ENCODE peak calls at places on chromosomes 11 and 22, in five cellular contexts. One of them, this sample, is unnamed.

GRCh38 chr11:134069426-134069921 is 602 bp downstream of the JAM3 start:
- DNase-seq in stomach: no peak
- DNase-seq in A549: no peak
- DNase-seq in transverse colon: no peak
- DNase-seq in ovary: peak; percentile 57
- DNase-seq in this sample: peak; percentile 88

GRCh38 chr11:75997273-75997552 is 182.2 kb downstream of the UVRAG start:
- DNase-seq in A549: no peak
- DNase-seq in stomach: no peak
- DNase-seq in ovary: no peak
- DNase-seq in transverse colon: no peak
- DNase-seq in this sample: no peak

GRCh38 chr11:117273550-117274289 is 17.4 kb upstream of the BACE1-AS start:
- DNase-seq in A549: no peak
- DNase-seq in transverse colon: no peak
- DNase-seq in stomach: no peak
- DNase-seq in ovary: no peak
- DNase-seq in this sample: no peak

GRCh38 chr11:17013548-17014320 is 480 bp downstream of the PLEKHA7 start:
- DNase-seq in transverse colon: peak; percentile 56
- DNase-seq in ovary: peak; percentile 47
- DNase-seq in A549: peak; percentile 47
- DNase-seq in stomach: peak; percentile 62
- DNase-seq in this sample: no peak

GRCh38 chr11:87398913-87399312 is 361.2 kb downstream of the TMEM135 start:
- DNase-seq in transverse colon: peak; percentile 11
- DNase-seq in ovary: no peak
- DNase-seq in stomach: no peak
- DNase-seq in A549: no peak
- DNase-seq in this sample: no peak

GRCh38 chr11:19525276-19525675 is 187.4 kb upstream of the NAV2 start:
- DNase-seq in ovary: no peak
- DNase-seq in stomach: no peak
- DNase-seq in transverse colon: no peak
- DNase-seq in A549: no peak
- DNase-seq in this sample: no peak

GRCh38 chr11:124113890-124114289 is 1.4 kb upstream of the VWA5A start:
- DNase-seq in stomach: no peak
- DNase-seq in transverse colon: peak; percentile 63
- DNase-seq in ovary: no peak
- DNase-seq in A549: no peak
- DNase-seq in this sample: no peak

GRCh38 chr11:13054278-13054677 is 45.2 kb downstream of the RASSF10 start:
- DNase-seq in stomach: no peak
- DNase-seq in A549: no peak
- DNase-seq in transverse colon: no peak
- DNase-seq in ovary: no peak
- DNase-seq in this sample: no peak

GRCh38 chr11:67274768-67275605 is 8.7 kb downstream of the GRK2 start:
- DNase-seq in stomach: no peak
- DNase-seq in A549: no peak
- DNase-seq in transverse colon: peak; percentile 29
- DNase-seq in ovary: peak; percentile 75
- DNase-seq in this sample: no peak
- H3K4me3 ChIP-seq in stomach: no peak overlapping the region
- H3K4me3 ChIP-seq in A549: no peak overlapping the region
- H3K4me3 ChIP-seq in transverse colon: no peak overlapping the region
- H3K4me3 ChIP-seq in ovary: no peak overlapping the region
- H3K4me3 ChIP-seq in this sample: no peak overlapping the region

GRCh38 chr11:59196777-59197176 is 15.9 kb downstream of the MPEG1 start:
- DNase-seq in A549: no peak
- DNase-seq in stomach: no peak
- DNase-seq in transverse colon: no peak
- DNase-seq in ovary: no peak
- DNase-seq in this sample: no peak

GRCh38 chr11:59200421-59200746 is 12.3 kb downstream of the MPEG1 start:
- DNase-seq in A549: no peak
- DNase-seq in ovary: no peak
- DNase-seq in stomach: no peak
- DNase-seq in transverse colon: no peak
- DNase-seq in this sample: no peak

GRCh38 chr11:59197990-59198389 is 14.7 kb downstream of the MPEG1 start:
- DNase-seq in transverse colon: no peak
- DNase-seq in ovary: peak; percentile 77
- DNase-seq in A549: no peak
- DNase-seq in stomach: peak; percentile 83
- DNase-seq in this sample: no peak

GRCh38 chr11:59201376-59201775 is 11.4 kb downstream of the MPEG1 start:
- DNase-seq in ovary: no peak
- DNase-seq in A549: no peak
- DNase-seq in stomach: no peak
- DNase-seq in transverse colon: no peak
- DNase-seq in this sample: no peak

GRCh38 chr11:59199546-59200420 is 12.9 kb downstream of the MPEG1 start:
- DNase-seq in transverse colon: no peak
- DNase-seq in A549: no peak
- DNase-seq in ovary: no peak
- DNase-seq in stomach: no peak
- DNase-seq in this sample: no peak
- TF ChIP-seq EP300 in transverse colon: no peak
- TF ChIP-seq EP300 in A549: no peak
- TF ChIP-seq EP300 in ovary: no peak
- TF ChIP-seq EP300 in stomach: no peak
- TF ChIP-seq EP300 in this sample: no peak

DNA sequence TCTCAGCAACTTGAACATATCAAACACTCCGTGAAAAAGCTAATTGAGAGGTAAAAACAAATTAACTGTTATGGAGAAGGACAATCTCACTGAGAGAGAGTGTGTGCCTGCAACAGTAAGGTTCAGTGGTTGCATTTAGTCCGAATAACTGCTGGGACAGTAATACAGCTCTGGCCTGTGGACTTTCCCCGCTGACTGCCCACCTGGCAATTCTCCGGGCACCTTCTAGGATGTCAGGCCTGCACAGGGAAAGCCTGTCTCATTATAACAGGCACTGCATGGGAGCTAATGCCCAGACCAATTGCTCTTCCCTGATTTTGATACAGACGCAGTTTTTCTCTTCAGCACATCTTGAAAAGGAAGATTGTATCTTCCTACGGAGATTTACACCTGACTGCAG is 251.0 kb downstream of the DCDC1 start:
- DNase-seq in transverse colon: no peak
- DNase-seq in stomach: no peak
- DNase-seq in A549: no peak
- DNase-seq in ovary: no peak
- DNase-seq in this sample: no peak
- H3K4me3 ChIP-seq in transverse colon: no peak overlapping the region
- H3K4me3 ChIP-seq in stomach: no peak overlapping the region
- H3K4me3 ChIP-seq in A549: no peak overlapping the region
- H3K4me3 ChIP-seq in ovary: no peak overlapping the region
- H3K4me3 ChIP-seq in this sample: no peak overlapping the region

GRCh38 chr22:31211862-31212730 is at the start of gene LIMK2:
- DNase-seq in transverse colon: peak; percentile 99
- DNase-seq in A549: peak; percentile 78
- DNase-seq in ovary: peak; percentile 97
- DNase-seq in stomach: peak; percentile 98
- DNase-seq in this sample: peak; percentile 96
- TF ChIP-seq EP300 in transverse colon: peak; percentile 15
- TF ChIP-seq EP300 in A549: no peak
- TF ChIP-seq EP300 in ovary: no peak
- TF ChIP-seq EP300 in stomach: no peak
- TF ChIP-seq EP300 in this sample: no peak

DNA sequence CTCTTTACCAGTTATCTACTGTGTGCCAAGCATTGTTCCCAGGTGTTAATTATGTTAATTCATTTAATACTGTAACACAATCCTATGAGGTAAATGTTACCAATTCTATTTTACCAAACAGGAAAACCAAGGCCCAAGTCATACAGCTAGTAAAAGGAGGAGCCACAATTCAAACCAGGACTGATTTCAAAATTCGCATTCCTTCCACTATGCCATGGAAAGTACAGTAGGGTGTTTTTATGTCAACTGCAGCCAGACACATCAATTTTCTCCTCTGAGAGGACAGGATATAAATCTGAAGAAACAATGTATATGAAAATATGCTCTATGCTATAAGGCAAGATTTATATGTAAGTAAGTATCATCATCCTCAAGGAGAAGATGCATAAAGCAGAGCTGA is 104.3 kb downstream of the RPL27A start:
- DNase-seq in ovary: no peak
- DNase-seq in stomach: no peak
- DNase-seq in A549: no peak
- DNase-seq in transverse colon: no peak
- DNase-seq in this sample: no peak
- H3K4me3 ChIP-seq in ovary: no peak overlapping the region
- H3K4me3 ChIP-seq in stomach: no peak overlapping the region
- H3K4me3 ChIP-seq in A549: no peak overlapping the region
- H3K4me3 ChIP-seq in transverse colon: no peak overlapping the region
- H3K4me3 ChIP-seq in this sample: no peak overlapping the region

GRCh38 chr22:39535831-39536449 is 3.4 kb upstream of the RPS19BP1 start:
- DNase-seq in A549: no peak
- DNase-seq in ovary: no peak
- DNase-seq in transverse colon: no peak
- DNase-seq in stomach: no peak
- DNase-seq in this sample: no peak

GRCh38 chr22:39535302-39535805 is 2.8 kb upstream of the RPS19BP1 start:
- DNase-seq in transverse colon: no peak
- DNase-seq in ovary: peak; percentile 53
- DNase-seq in stomach: no peak
- DNase-seq in A549: no peak
- DNase-seq in this sample: no peak

GRCh38 chr22:39534092-39534506 is 1.6 kb upstream of the RPS19BP1 start:
- DNase-seq in A549: no peak
- DNase-seq in ovary: peak; percentile 55
- DNase-seq in stomach: no peak
- DNase-seq in transverse colon: no peak
- DNase-seq in this sample: no peak

GRCh38 chr22:39536711-39537110 is 4.2 kb upstream of the RPS19BP1 start:
- DNase-seq in stomach: no peak
- DNase-seq in transverse colon: no peak
- DNase-seq in A549: no peak
- DNase-seq in ovary: no peak
- DNase-seq in this sample: no peak

DNA sequence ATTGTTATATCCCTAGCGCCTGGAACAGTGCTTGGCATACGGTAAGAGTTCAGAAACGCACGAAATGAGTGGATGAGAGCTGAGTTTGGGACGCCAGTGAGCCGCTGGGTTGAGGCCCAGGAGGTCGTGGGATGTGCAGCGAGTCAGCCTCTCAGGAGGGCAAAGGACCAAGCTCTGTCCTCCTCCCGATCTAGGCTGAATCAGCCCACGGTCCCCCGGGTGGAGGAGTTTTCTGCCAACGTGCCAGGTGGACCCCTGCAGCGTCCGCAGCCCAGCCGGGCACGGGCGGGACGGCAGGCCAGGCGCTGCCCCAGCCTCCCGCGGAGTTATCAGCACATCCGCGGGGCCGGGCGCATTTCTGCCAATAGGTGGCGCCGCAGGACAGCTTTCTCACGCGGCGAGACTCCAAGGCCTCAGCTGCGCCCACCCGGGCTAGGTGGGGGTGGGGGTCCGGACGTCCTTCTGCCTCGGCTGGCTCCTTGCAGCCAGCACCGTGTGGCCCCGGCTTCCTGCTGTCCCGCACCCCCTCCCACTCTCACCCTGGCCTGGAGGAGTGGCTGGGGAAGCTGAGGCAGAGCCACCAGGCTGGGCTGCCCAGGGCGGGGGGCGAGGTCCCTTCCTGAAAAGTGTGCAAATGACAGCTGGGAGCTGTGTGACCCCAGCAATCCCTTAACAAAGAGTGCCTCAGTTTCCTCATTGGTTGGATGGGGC is 2.2 kb upstream of the RPS19BP1 start:
- DNase-seq in transverse colon: peak; percentile 89
- DNase-seq in ovary: peak; percentile 95
- DNase-seq in A549: peak; percentile 52
- DNase-seq in stomach: peak; percentile 91
- DNase-seq in this sample: peak; percentile 94
- TF ChIP-seq EP300 in transverse colon: no peak
- TF ChIP-seq EP300 in ovary: no peak
- TF ChIP-seq EP300 in A549: no peak
- TF ChIP-seq EP300 in stomach: no peak
- TF ChIP-seq EP300 in this sample: no peak

DNA sequence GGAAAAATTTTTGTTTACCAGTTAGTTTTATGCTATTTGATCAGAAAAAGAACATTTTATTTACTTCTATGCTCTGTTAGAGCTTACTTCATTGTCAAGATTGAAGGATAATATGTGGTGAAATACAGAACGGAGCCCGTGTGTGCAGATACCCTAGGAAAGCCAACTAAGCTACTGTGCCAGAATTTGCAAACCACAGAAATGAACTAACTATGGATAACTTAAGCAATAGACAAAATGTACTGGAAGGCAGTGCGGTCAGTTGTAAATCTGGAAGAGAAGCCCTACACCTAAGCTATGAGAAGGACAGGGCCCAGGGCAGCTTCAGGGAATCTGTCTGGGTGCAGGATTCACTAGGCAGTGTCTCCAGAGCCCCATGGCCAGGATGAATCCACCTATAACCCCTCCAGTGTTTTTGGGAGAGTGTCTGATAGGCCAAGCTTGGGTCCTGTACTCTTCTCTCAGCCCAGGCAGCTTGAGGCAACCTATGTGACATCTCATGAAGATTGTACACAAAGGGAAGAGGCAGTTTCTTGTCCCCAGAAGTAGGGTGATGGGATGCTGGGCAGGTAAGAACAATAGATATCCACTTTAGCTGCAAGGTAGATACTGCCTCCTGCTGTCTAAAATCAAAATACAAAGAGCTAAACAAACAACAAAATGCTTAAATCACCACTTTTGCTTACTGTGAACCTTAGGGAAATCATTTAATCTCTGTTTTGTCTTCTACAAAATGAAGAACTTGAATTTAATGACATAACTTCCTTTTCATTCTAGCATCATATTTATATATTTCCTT is 12.1 kb downstream of the MMP7 start:
- DNase-seq in A549: no peak
- DNase-seq in transverse colon: no peak
- DNase-seq in stomach: no peak
- DNase-seq in ovary: no peak
- DNase-seq in this sample: no peak
- H3K4me3 ChIP-seq in A549: no peak overlapping the region
- H3K4me3 ChIP-seq in transverse colon: no peak overlapping the region
- H3K4me3 ChIP-seq in stomach: no peak overlapping the region
- H3K4me3 ChIP-seq in ovary: no peak overlapping the region
- H3K4me3 ChIP-seq in this sample: no peak overlapping the region

GRCh38 chr22:45857519-45857918 is 119.4 kb downstream of the WNT7B start:
- DNase-seq in A549: no peak
- DNase-seq in ovary: no peak
- DNase-seq in stomach: peak; percentile 15
- DNase-seq in transverse colon: no peak
- DNase-seq in this sample: peak; percentile 83
- TF ChIP-seq EP300 in A549: no peak
- TF ChIP-seq EP300 in ovary: no peak
- TF ChIP-seq EP300 in stomach: no peak
- TF ChIP-seq EP300 in transverse colon: no peak
- TF ChIP-seq EP300 in this sample: no peak

This sample was measured in esophagus muscularis mucosa.